ENCODE peak calls at places on chromosomes 5 and 9, in four cellular contexts. M is WTC11, I is A549, A is HepG2. K is an unnamed sample.

GRCh38 chr9:132997591-132997990 is 19.1 kb downstream of the GFI1B start:
- DNase-seq in M (no peak), I (no peak), A (peak; percentile 93), K (no peak)

GRCh38 chr5:135391869-135392255 is 7.2 kb downstream of the MACROH2A1 start:
- DNase-seq in M (no peak), I (no peak), A (no peak), K (no peak)

GRCh38 chr9:100472725-100473261 is at the start of gene TMEFF1:
- DNase-seq in M (peak; percentile 87), I (peak; percentile 68), A (peak; percentile 30), K (peak; percentile 50)

GRCh38 chr5:74122175-74122574 is 496.2 kb downstream of the ARHGEF28 start:
- DNase-seq in M (no peak), I (no peak), A (no peak), K (no peak)

GRCh38 chr5:136963521-136963920 is 535.6 kb downstream of the SPOCK1 start:
- DNase-seq in M (no peak), I (no peak), A (no peak), K (no peak)

GRCh38 chr5:19795218-19795617 is 192.8 kb downstream of the CDH18 start:
- DNase-seq in M (peak; percentile 13), I (no peak), A (peak; percentile 3), K (no peak)

GRCh38 chr9:33438926-33439511 is 8.4 kb downstream of the AQP3 start:
- DNase-seq in M (no peak), I (no peak), A (no peak), K (no peak)

GRCh38 chr9:136051568-136052432 is 43.3 kb downstream of the NACC2 start:
- DNase-seq in M (peak; percentile 59), I (peak; percentile 90), A (peak; percentile 96), K (peak; percentile 50)

GRCh38 chr9:88230612-88231011 is 92.3 kb upstream of the SPATA31C2 start:
- DNase-seq in M (no peak), I (no peak), A (no peak), K (no peak)
- TF ChIP-seq MAX in M (no peak), I (no peak), A (no peak), K (no peak)

DNA sequence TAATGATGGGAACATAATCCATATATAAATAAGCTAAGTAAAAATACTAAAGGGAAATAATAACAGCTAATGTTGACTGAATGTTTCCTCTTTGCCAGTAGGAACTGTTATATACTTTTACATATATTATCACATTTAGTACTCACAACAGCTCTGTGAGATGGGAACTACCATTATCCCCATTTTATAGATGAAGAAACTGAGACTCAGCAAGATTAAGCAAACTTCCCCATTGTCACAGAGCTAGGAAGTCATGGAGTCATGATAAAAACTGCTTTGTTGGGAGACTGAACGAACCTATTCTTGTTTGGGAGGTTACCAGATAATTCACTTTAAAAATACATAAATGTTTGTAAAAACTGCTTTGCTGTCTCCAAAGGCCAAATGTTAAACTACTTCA is 23.4 kb downstream of the WNT8A start:
- DNase-seq in M (no peak), I (no peak), A (no peak), K (no peak)
- TF ChIP-seq MAX in M (no peak), I (no peak), A (no peak), K (no peak)

GRCh38 chr9:87087197-87087596 is 139.9 kb upstream of the GAS1 start:
- DNase-seq in M (no peak), I (no peak), A (no peak), K (no peak)

GRCh38 chr9:87088621-87089020 is 141.3 kb upstream of the GAS1 start:
- DNase-seq in M (no peak), I (no peak), A (no peak), K (no peak)

GRCh38 chr9:87086536-87086935 is 139.2 kb upstream of the GAS1 start:
- DNase-seq in M (no peak), I (no peak), A (no peak), K (no peak)

GRCh38 chr9:87089963-87090362 is 142.7 kb upstream of the GAS1 start:
- DNase-seq in M (no peak), I (no peak), A (no peak), K (no peak)

GRCh38 chr9:87088192-87088591 is 140.9 kb upstream of the GAS1 start:
- DNase-seq in M (no peak), I (no peak), A (no peak), K (no peak)
- TF ChIP-seq MAX in M (no peak), I (no peak), A (no peak), K (no peak)

GRCh38 chr5:174735498-174736350 is 11.3 kb downstream of the MSX2 start:
- DNase-seq in M (peak; percentile 72), I (peak; percentile 76), A (peak; percentile 5), K (peak; percentile 73)
- TF ChIP-seq MAX in M (no peak), I (no peak), A (no peak), K (no peak)

GRCh38 chr5:77087484-77088291 is 603 bp upstream of the ZBED3 start:
- DNase-seq in M (peak; percentile 19), I (no peak), A (peak; percentile 56), K (peak; percentile 48)
- TF ChIP-seq MAX in M (no peak), I (no peak), A (no peak), K (peak; percentile 29)

K was measured in H1.